ENCODE peak calls at places on chromosomes 4 and X, in five cellular contexts. H, Q, E, Z and D are unnamed samples.

GRCh38 chr4:2688697-2689096 is 67.4 kb downstream of the TNIP2 start:
- DNase-seq in E (no peak), Q (no peak), H (no peak), Z (no peak), D (no peak)

GRCh38 chr4:153485374-153485773 is 19.2 kb downstream of the TMEM131L start:
- DNase-seq in H (no peak), Q (no peak), E (no peak), Z (no peak), D (no peak)

GRCh38 chr4:115165503-115165902 is 52.1 kb upstream of the NDST4 start:
- DNase-seq in E (no peak), Q (no peak), H (no peak), Z (no peak), D (peak; percentile 10)

GRCh38 chrX:115968436-115969252 is 201.9 kb upstream of the AGTR2 start:
- DNase-seq in Z (peak; percentile 39), E (no peak), H (peak; percentile 59), Q (no peak), D (peak; percentile 60)

GRCh38 chrX:16870861-16871584 is 861 bp upstream of the RBBP7 start:
- DNase-seq in E (no peak), H (peak; percentile 27), Q (peak; percentile 36), Z (peak; percentile 15), D (peak; percentile 11)

GRCh38 chrX:150655713-150656266 is 37.4 kb upstream of the MTMR1 start:
- DNase-seq in Q (no peak), Z (no peak), H (no peak), E (no peak), D (no peak)

GRCh38 chrX:147953976-147954375 is 27.2 kb upstream of the FMR1NB start:
- DNase-seq in Q (no peak), E (no peak), Z (no peak), H (no peak), D (peak; percentile 7)

GRCh38 chrX:120736989-120737388 is 107.1 kb upstream of the C1GALT1C1 start:
- DNase-seq in H (no peak), Z (no peak), Q (no peak), E (no peak), D (peak; percentile 57)

GRCh38 chrX:7606253-7606652 is 236.7 kb upstream of the VCX start:
- DNase-seq in H (no peak), Q (no peak), Z (no peak), E (no peak), D (no peak)

GRCh38 chrX:41858161-41858775 is 65.1 kb downstream of the CASK start:
- DNase-seq in E (no peak), Z (no peak), Q (no peak), H (no peak), D (no peak)